ENCODE peak calls at places on chromosome 6, in ten cellular contexts. K is H9, J is suprapubic skin, C is cardiac muscle cell, O is A549, Q is fibroblast of lung, W is uterus, Z is heart left ventricle, T is PC-3, N is breast epithelium. B is an unnamed sample. For H3K4me1, the result is how much of the 10 kb centered on the place peaks cover.

GRCh38 chr6:20811112-20811746 is 277.0 kb downstream of the CDKAL1 start:
- DNase-seq in K (peak), J (no peak), C (peak), O (peak), Q (peak), W (no peak), Z (peak), T (peak), N (no peak), B (peak)

GRCh38 chr6:170505306-170505705 is 47.8 kb downstream of the PSMB1 start:
- DNase-seq in K (no peak), J (no peak), C (no peak), O (no peak), Q (no peak), W (no peak), Z (no peak), T (no peak), N (no peak), B (no peak)

GRCh38 chr6:11890849-11891248 is 112.2 kb upstream of the ADTRP start:
- DNase-seq in K (no peak), J (no peak), C (no peak), O (no peak), Q (peak), W (no peak), Z (no peak), T (peak), N (no peak), B (no peak)

GRCh38 chr6:4660377-4661321 is 115.6 kb upstream of the CDYL start:
- DNase-seq in K (peak), J (no peak), C (no peak), O (no peak), Q (no peak), W (no peak), Z (peak), T (no peak), N (no peak), B (no peak)

GRCh38 chr6:45378324-45378926 is 691 bp upstream of the SUPT3H start:
- DNase-seq in K (no peak), J (no peak), C (no peak), O (no peak), Q (no peak), W (no peak), Z (peak), T (no peak), N (no peak), B (no peak)

GRCh38 chr6:167504412-167504961 is 179.6 kb downstream of the TTLL2 start:
- DNase-seq in K (no peak), J (no peak), C (no peak), O (no peak), Q (no peak), W (no peak), Z (no peak), T (no peak), N (no peak), B (no peak)

GRCh38 chr6:33197431-33198048 is 2.9 kb downstream of the RXRB start:
- DNase-seq in K (peak), J (no peak), C (peak), O (peak), Q (peak), W (no peak), Z (peak), T (peak), N (no peak), B (no peak)

GRCh38 chr6:44138717-44139350 is 11.5 kb downstream of the TMEM63B start:
- DNase-seq in K (no peak), J (no peak), C (no peak), O (no peak), Q (no peak), W (no peak), Z (no peak), T (no peak), N (no peak), B (no peak)

GRCh38 chr6:139939189-139939979 is 564.9 kb upstream of the CITED2 start:
- DNase-seq in K (no peak), J (no peak), C (no peak), O (no peak), Q (no peak), W (no peak), Z (no peak), T (no peak), N (no peak), B (no peak)

GRCh38 chr6:160051390-160051789 is 70.2 kb upstream of the SLC22A1 start:
- DNase-seq in K (no peak), J (no peak), C (no peak), O (no peak), Q (no peak), W (no peak), Z (no peak), T (no peak), N (no peak), B (no peak)

GRCh38 chr6:107977283-107977682 is 19.3 kb upstream of the SEC63 start:
- DNase-seq in K (no peak), J (no peak), C (peak), O (peak), Q (peak), W (no peak), Z (no peak), T (peak), N (no peak), B (no peak)

GRCh38 chr6:145544031-145544430 is 191.3 kb downstream of the EPM2A start:
- DNase-seq in K (no peak), J (no peak), C (peak), O (peak), Q (peak), W (peak), Z (no peak), T (peak), N (no peak), B (peak)

GRCh38 chr6:127920804-127921203 is 19.9 kb upstream of the THEMIS start:
- DNase-seq in K (no peak), J (no peak), C (no peak), O (no peak), Q (no peak), W (no peak), Z (no peak), T (no peak), N (no peak), B (no peak)

GRCh38 chr6:164825386-164825785 is 484.0 kb downstream of the C6orf118 start:
- DNase-seq in K (no peak), J (no peak), C (no peak), O (no peak), Q (no peak), W (no peak), Z (no peak), T (peak), N (no peak), B (no peak)

GRCh38 chr6:167652701-167653095 is 174.0 kb upstream of the AFDN start:
- DNase-seq in K (peak), J (no peak), C (no peak), O (no peak), Q (no peak), W (no peak), Z (no peak), T (no peak), N (no peak), B (no peak)

GRCh38 chr6:116251568-116252384 is 2.1 kb downstream of the TSPYL4 start:
- DNase-seq in K (peak), J (no peak), C (peak), O (no peak), Q (peak), W (no peak), Z (no peak), T (no peak), N (no peak), B (peak)

GRCh38 chr6:103367212-103367611 is 1492.5 kb downstream of the HACE1 start:
- DNase-seq in K (no peak), J (no peak), C (no peak), O (no peak), Q (no peak), W (no peak), Z (no peak), T (no peak), N (no peak), B (no peak)

GRCh38 chr6:15158821-15159619 is 86.8 kb upstream of the JARID2 start:
- DNase-seq in K (no peak), J (no peak), C (no peak), O (no peak), Q (no peak), W (no peak), Z (no peak), T (no peak), N (no peak), B (no peak)

GRCh38 chr6:127338936-127339335 is 4.5 kb downstream of the ECHDC1 start:
- DNase-seq in K (no peak), J (no peak), C (no peak), O (no peak), Q (no peak), W (no peak), Z (no peak), T (no peak), N (no peak), B (no peak)

GRCh38 chr6:39266782-39267355 is 37.6 kb upstream of the KCNK5 start:
- DNase-seq in K (no peak), J (no peak), C (no peak), O (no peak), Q (no peak), W (no peak), Z (no peak), T (peak), N (no peak), B (no peak)

GRCh38 chr6:4466769-4467480 is 309.3 kb upstream of the CDYL start:
- DNase-seq in K (no peak), J (no peak), C (no peak), O (peak), Q (peak), W (no peak), Z (no peak), T (peak), N (no peak), B (no peak)

GRCh38 chr6:1665214-1665613 is 55.5 kb downstream of the FOXC1 start:
- DNase-seq in K (no peak), J (no peak), C (no peak), O (no peak), Q (no peak), W (no peak), Z (no peak), T (no peak), N (no peak), B (no peak)

GRCh38 chr6:149964243-149965190 is 774 bp downstream of the ULBP1 start:
- DNase-seq in K (peak), J (peak), C (peak), O (no peak), Q (peak), W (no peak), Z (no peak), T (no peak), N (no peak), B (peak)

GRCh38 chr6:121765060-121765459 is 329.6 kb downstream of the GJA1 start:
- DNase-seq in K (no peak), J (no peak), C (no peak), O (no peak), Q (no peak), W (no peak), Z (no peak), T (no peak), N (no peak), B (no peak)

GRCh38 chr6:73382462-73383113 is 12.0 kb upstream of the DDX43 start:
- DNase-seq in K (no peak), J (no peak), C (no peak), O (no peak), Q (no peak), W (no peak), Z (no peak), T (peak), N (no peak), B (peak)

GRCh38 chr6:140744648-140745320 is 1370.3 kb upstream of the CITED2 start:
- DNase-seq in K (no peak), J (no peak), C (peak), O (no peak), Q (peak), W (no peak), Z (no peak), T (peak), N (no peak), B (peak)

GRCh38 chr6:52946301-52946700 is 36.8 kb upstream of the GSTA3 start:
- DNase-seq in K (no peak), J (no peak), C (no peak), O (no peak), Q (no peak), W (no peak), Z (no peak), T (no peak), N (no peak), B (no peak)

GRCh38 chr6:114398481-114398880 is 55.7 kb upstream of the HS3ST5 start:
- DNase-seq in K (no peak), J (no peak), C (no peak), O (no peak), Q (no peak), W (no peak), Z (no peak), T (no peak), N (no peak), B (no peak)

GRCh38 chr6:144217797-144218196 is 67.3 kb upstream of the UTRN start:
- DNase-seq in K (no peak), J (no peak), C (no peak), O (no peak), Q (no peak), W (no peak), Z (no peak), T (no peak), N (no peak), B (no peak)

GRCh38 chr6:170230520-170231390 is 60.1 kb downstream of the DLL1 start:
- DNase-seq in K (no peak), J (no peak), C (no peak), O (no peak), Q (no peak), W (no peak), Z (no peak), T (no peak), N (no peak), B (no peak)

GRCh38 chr6:35400901-35401311 is 51.2 kb upstream of the FANCE start:
- DNase-seq in K (no peak), J (no peak), C (no peak), O (peak), Q (no peak), W (no peak), Z (no peak), T (peak), N (no peak), B (peak)

GRCh38 chr6:27126815-27127537 is 120.5 kb upstream of the PRSS16 start:
- DNase-seq in K (peak), J (peak), C (peak), O (peak), Q (peak), W (peak), Z (peak), T (peak), N (peak), B (peak)

DNA sequence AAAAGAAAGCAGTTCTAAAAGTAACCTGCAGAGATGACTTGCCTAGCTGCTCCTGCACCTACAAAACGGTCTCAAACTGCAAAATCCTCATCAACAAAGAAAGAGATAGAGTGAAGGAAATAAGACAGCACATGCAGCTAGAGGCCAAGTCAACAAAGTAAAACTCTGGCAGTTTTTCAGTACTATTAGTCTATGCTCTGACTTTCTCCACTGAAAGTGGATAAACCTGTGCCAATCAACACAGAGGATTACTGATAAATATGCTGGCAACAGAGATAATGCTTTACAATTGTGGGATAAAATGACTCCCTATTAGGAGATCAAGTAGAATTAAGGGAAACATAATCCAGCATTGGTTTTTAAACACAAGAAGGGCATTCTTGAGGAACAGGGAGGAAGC is 13.4 kb downstream of the KIAA0319 start:
- DNase-seq in K (no peak), J (no peak), C (no peak), O (no peak), Q (no peak), W (no peak), Z (no peak), T (no peak), N (no peak), B (no peak)
- H3K27ac ChIP-seq in K (no peak), J (no peak), C (peak), O (no peak), Q (no peak), W (no peak), Z (no peak), T (no peak), N (no peak), B (no peak)

GRCh38 chr6:153104220-153104619 is 26.9 kb downstream of the RGS17 start:
- DNase-seq in K (no peak), J (no peak), C (no peak), O (no peak), Q (peak), W (no peak), Z (no peak), T (no peak), N (no peak), B (no peak)

GRCh38 chr6:153106021-153106420 is 25.1 kb downstream of the RGS17 start:
- DNase-seq in K (no peak), J (no peak), C (no peak), O (no peak), Q (no peak), W (no peak), Z (no peak), T (no peak), N (no peak), B (no peak)

GRCh38 chr6:153103256-153103655 is 27.8 kb downstream of the RGS17 start:
- DNase-seq in K (no peak), J (no peak), C (no peak), O (no peak), Q (no peak), W (no peak), Z (peak), T (no peak), N (no peak), B (no peak)

GRCh38 chr6:153108320-153108719 is 22.8 kb downstream of the RGS17 start:
- DNase-seq in K (no peak), J (no peak), C (peak), O (no peak), Q (peak), W (no peak), Z (no peak), T (peak), N (no peak), B (no peak)
- TF ChIP-seq CTCF in K (peak), J (no peak), C (peak), O (peak), Q (peak), W (no peak), Z (peak), T (peak), N (no peak), B (peak)

GRCh38 chr6:19268718-19269117 is 568.5 kb upstream of the ID4 start:
- DNase-seq in K (no peak), J (no peak), C (no peak), O (no peak), Q (no peak), W (no peak), Z (no peak), T (no peak), N (no peak), B (no peak)

GRCh38 chr6:19269341-19269898 is 567.8 kb upstream of the ID4 start:
- DNase-seq in K (no peak), J (no peak), C (no peak), O (no peak), Q (no peak), W (no peak), Z (no peak), T (peak), N (no peak), B (no peak)

GRCh38 chr6:19270616-19271015 is 566.6 kb upstream of the ID4 start:
- DNase-seq in K (no peak), J (no peak), C (no peak), O (no peak), Q (no peak), W (no peak), Z (no peak), T (no peak), N (no peak), B (no peak)

DNA sequence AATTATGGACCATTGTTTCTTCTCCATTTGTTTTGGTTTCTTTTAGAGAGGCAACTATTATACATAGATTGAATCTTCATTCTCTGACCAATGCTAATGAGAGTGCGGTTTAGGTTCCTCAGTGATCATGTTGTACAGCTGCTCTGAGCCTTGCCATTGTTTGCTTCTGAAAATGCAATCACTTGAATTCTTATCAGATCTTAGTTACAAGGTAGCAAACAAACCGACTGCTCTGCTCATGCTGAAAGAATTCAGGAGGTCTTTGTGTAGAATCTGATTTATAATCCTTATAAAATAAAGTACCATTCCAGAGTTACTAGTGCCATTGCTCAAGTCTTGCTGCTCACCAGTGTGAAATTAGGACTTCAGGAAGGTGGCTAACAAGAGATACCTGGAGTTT is 569.1 kb upstream of the ID4 start:
- DNase-seq in K (no peak), J (no peak), C (no peak), O (no peak), Q (no peak), W (no peak), Z (no peak), T (peak), N (no peak), B (peak)
- H3K4me1 ChIP-seq in K (under half), J (under half), C (under half), O (under half), Q (under half), W (under half), Z (under half), T (under half), N (under half), B (under half)

GRCh38 chr6:157292202-157292601 is 31.1 kb downstream of the TMEM242 start:
- DNase-seq in K (no peak), J (no peak), C (no peak), O (no peak), Q (no peak), W (no peak), Z (no peak), T (no peak), N (no peak), B (no peak)

GRCh38 chr6:157288575-157288974 is 34.7 kb downstream of the TMEM242 start:
- DNase-seq in K (no peak), J (no peak), C (no peak), O (no peak), Q (no peak), W (no peak), Z (no peak), T (no peak), N (no peak), B (no peak)

GRCh38 chr6:157289764-157290163 is 33.6 kb downstream of the TMEM242 start:
- DNase-seq in K (no peak), J (no peak), C (no peak), O (no peak), Q (no peak), W (no peak), Z (no peak), T (no peak), N (no peak), B (no peak)

GRCh38 chr6:157291356-157291755 is 32.0 kb downstream of the TMEM242 start:
- DNase-seq in K (no peak), J (no peak), C (no peak), O (no peak), Q (no peak), W (no peak), Z (no peak), T (no peak), N (no peak), B (no peak)

DNA sequence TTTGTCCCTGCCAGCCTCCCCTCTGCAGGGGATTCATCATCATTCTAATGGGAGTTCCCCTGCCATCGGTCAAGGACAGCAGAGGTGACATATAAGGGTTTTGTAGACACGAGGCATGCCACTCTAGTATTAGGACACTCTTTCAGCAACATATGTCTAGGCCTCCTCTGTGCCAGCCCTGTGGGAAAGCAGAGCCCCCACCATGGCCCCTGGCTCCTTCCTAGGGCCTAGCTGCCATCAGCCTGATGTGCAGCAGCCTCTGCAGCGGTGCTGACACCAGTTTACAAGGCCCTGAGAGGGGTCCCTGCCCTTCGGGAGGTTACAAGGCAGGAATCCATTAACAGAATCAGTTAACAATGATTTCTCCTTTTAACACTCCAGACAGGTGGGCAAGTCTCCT is 32.5 kb downstream of the TMEM242 start:
- DNase-seq in K (no peak), J (no peak), C (no peak), O (no peak), Q (no peak), W (no peak), Z (no peak), T (no peak), N (no peak), B (no peak)
- H3K27ac ChIP-seq in K (no peak), J (no peak), C (peak), O (no peak), Q (no peak), W (no peak), Z (no peak), T (no peak), N (no peak), B (no peak)

B was measured in foreskin keratinocyte.